ENCODE peak calls at places on chromosomes 13 and 19, in six cellular contexts. K is neural progenitor cell; E is endodermal cell; X is CD4-positive, alpha-beta T cell; L is tibial nerve; Y is tibial artery. S is an unnamed sample.

GRCh38 chr19:58581227-58582141 is 8.3 kb upstream of the MZF1 start:
- DNase-seq in E (peak), L (peak), K (peak), Y (peak), X (peak), S (peak)

GRCh38 chr13:50636007-50636704 is 207.3 kb downstream of the DLEU7 start:
- DNase-seq in E (peak), K (peak), L (no peak), X (no peak), Y (no peak), S (no peak)

GRCh38 chr19:30090963-30091362 is 148.9 kb downstream of the URI1 start:
- DNase-seq in X (no peak), Y (no peak), E (no peak), K (no peak), L (no peak), S (no peak)

GRCh38 chr13:107375701-107376350 is 807.9 kb upstream of the ARGLU1 start:
- DNase-seq in Y (no peak), E (no peak), X (no peak), K (no peak), L (no peak), S (no peak)

GRCh38 chr13:75489502-75490263 is 7.7 kb upstream of the TBC1D4 start:
- DNase-seq in E (no peak), L (no peak), K (no peak), Y (no peak), X (no peak), S (no peak)

GRCh38 chr13:37058801-37059135 is 720 bp downstream of the SUPT20H start:
- DNase-seq in E (no peak), X (peak), L (no peak), K (peak), Y (no peak), S (peak)

GRCh38 chr13:26468203-26468602 is 89.3 kb upstream of the WASF3 start:
- DNase-seq in L (no peak), Y (no peak), K (peak), E (peak), X (no peak), S (no peak)

GRCh38 chr13:28558126-28558525 is 63.2 kb upstream of the FLT1 start:
- DNase-seq in E (no peak), Y (no peak), K (no peak), L (no peak), X (no peak), S (no peak)

GRCh38 chr19:610071-610800 is 20.6 kb downstream of the HCN2 start:
- DNase-seq in Y (no peak), K (no peak), E (no peak), X (peak), L (no peak), S (peak)

GRCh38 chr13:50898338-50898737 is 11.3 kb upstream of the RNASEH2B start:
- DNase-seq in Y (no peak), K (no peak), L (no peak), E (no peak), X (no peak), S (no peak)

GRCh38 chr19:38544569-38545315 is 73.0 kb downstream of the MAP4K1 start:
- DNase-seq in K (peak), L (no peak), E (no peak), Y (no peak), X (no peak), S (peak)

GRCh38 chr13:25901460-25902376 is 150.1 kb downstream of the SHISA2 start:
- DNase-seq in L (no peak), X (no peak), E (no peak), Y (no peak), K (no peak), S (peak)

GRCh38 chr13:114044486-114044885 is 70.6 kb upstream of the C13orf46 start:
- DNase-seq in K (no peak), Y (no peak), L (no peak), X (no peak), E (no peak), S (peak)

GRCh38 chr19:16726916-16727315 is 7.3 kb downstream of the NWD1 start:
- DNase-seq in E (no peak), X (no peak), K (no peak), L (no peak), Y (no peak), S (no peak)

GRCh38 chr13:100213576-100213975 is 124.7 kb downstream of the PCCA start:
- DNase-seq in K (no peak), X (no peak), L (no peak), E (no peak), Y (no peak), S (no peak)

GRCh38 chr19:55188620-55189019 is 8.5 kb upstream of the SYT5 start:
- DNase-seq in X (no peak), L (no peak), E (no peak), Y (no peak), K (no peak), S (no peak)

GRCh38 chr19:31511696-31512095 is 162.5 kb upstream of the TSHZ3 start:
- DNase-seq in K (no peak), Y (no peak), X (no peak), L (no peak), E (no peak), S (no peak)

GRCh38 chr19:54017266-54017665 is 25.8 kb downstream of the CACNG6 start:
- DNase-seq in K (no peak), L (no peak), Y (no peak), E (no peak), X (no peak), S (no peak)

GRCh38 chr13:27168870-27169525 is 2.6 kb downstream of the USP12 start:
- DNase-seq in E (no peak), K (no peak), Y (no peak), X (no peak), L (no peak), S (no peak)

GRCh38 chr13:64925284-64925683 is 2304.9 kb downstream of the PCDH9 start:
- DNase-seq in E (peak), L (no peak), K (peak), X (no peak), Y (no peak), S (peak)

GRCh38 chr13:24340608-24340955 is 31.2 kb downstream of the C1QTNF9 start:
- DNase-seq in L (no peak), K (no peak), Y (peak), X (no peak), E (no peak), S (no peak)

GRCh38 chr19:18388328-18389094 is 2.6 kb downstream of the GDF15 start:
- DNase-seq in L (peak), Y (peak), K (peak), E (peak), X (peak), S (peak)

GRCh38 chr19:44803442-44804428 is 5.2 kb upstream of the BCAM start:
- DNase-seq in L (no peak), K (no peak), E (no peak), X (no peak), Y (no peak), S (no peak)

GRCh38 chr19:33750587-33751385 is 45.9 kb upstream of the KCTD15 start:
- DNase-seq in X (no peak), E (no peak), Y (no peak), L (no peak), K (no peak), S (no peak)

GRCh38 chr13:88937381-88937780 is 1266.2 kb downstream of the SLITRK5 start:
- DNase-seq in X (no peak), L (no peak), Y (no peak), E (no peak), K (no peak), S (no peak)

GRCh38 chr19:371501-372160 is 27.0 kb upstream of the MIER2 start:
- DNase-seq in E (peak), K (no peak), Y (no peak), L (no peak), X (no peak), S (no peak)

GRCh38 chr19:35320285-35320706 is 8.7 kb upstream of the CD22 start:
- DNase-seq in L (no peak), E (no peak), X (no peak), Y (no peak), K (no peak), S (no peak)

GRCh38 chr13:50448535-50448981 is 394.9 kb downstream of the DLEU7 start:
- DNase-seq in L (no peak), E (no peak), X (no peak), K (no peak), Y (no peak), S (no peak)

GRCh38 chr13:35716644-35717170 is 240.2 kb upstream of the MAB21L1 start:
- DNase-seq in X (no peak), E (no peak), L (no peak), Y (no peak), K (no peak), S (no peak)

GRCh38 chr13:19123502-19123901 is 58.1 kb downstream of the TUBA3C start:
- DNase-seq in E (no peak), K (no peak), X (no peak), L (no peak), Y (no peak), S (no peak)

GRCh38 chr13:108877300-108877699 is 247.9 kb downstream of the MYO16 start:
- DNase-seq in K (no peak), L (no peak), E (no peak), X (no peak), Y (no peak), S (no peak)

GRCh38 chr13:50200988-50201387 is 185.7 kb downstream of the KCNRG start:
- DNase-seq in K (no peak), X (no peak), Y (no peak), E (no peak), L (no peak), S (no peak)

GRCh38 chr19:2574478-2574931 is 98.6 kb downstream of the GADD45B start:
- DNase-seq in E (no peak), K (no peak), X (no peak), Y (peak), L (no peak), S (no peak)

GRCh38 chr19:2574971-2575630 is 99.2 kb downstream of the GADD45B start:
- DNase-seq in Y (peak), X (no peak), E (no peak), L (no peak), K (no peak), S (no peak)

GRCh38 chr19:2577722-2578335 is 101.9 kb downstream of the GADD45B start:
- DNase-seq in Y (peak), X (no peak), E (no peak), L (no peak), K (no peak), S (no peak)

GRCh38 chr19:2573916-2574315 is 98.0 kb downstream of the GADD45B start:
- DNase-seq in K (no peak), E (no peak), X (no peak), Y (peak), L (no peak), S (no peak)

GRCh38 chr19:2575734-2576481 is 100.0 kb downstream of the GADD45B start:
- DNase-seq in X (no peak), K (no peak), E (peak), L (peak), Y (peak), S (no peak)
- H3K27ac ChIP-seq in X (no peak), K (no peak), E (no peak), L (peak), Y (peak), S (no peak)

GRCh38 chr19:49487277-49488045 is at the start of gene RPL13A:
- DNase-seq in Y (peak), X (peak), E (peak), L (peak), K (peak), S (peak)
- TF ChIP-seq CTCF in Y (no peak), X (no peak), E (no peak), L (no peak), K (no peak), S (no peak)

DNA sequence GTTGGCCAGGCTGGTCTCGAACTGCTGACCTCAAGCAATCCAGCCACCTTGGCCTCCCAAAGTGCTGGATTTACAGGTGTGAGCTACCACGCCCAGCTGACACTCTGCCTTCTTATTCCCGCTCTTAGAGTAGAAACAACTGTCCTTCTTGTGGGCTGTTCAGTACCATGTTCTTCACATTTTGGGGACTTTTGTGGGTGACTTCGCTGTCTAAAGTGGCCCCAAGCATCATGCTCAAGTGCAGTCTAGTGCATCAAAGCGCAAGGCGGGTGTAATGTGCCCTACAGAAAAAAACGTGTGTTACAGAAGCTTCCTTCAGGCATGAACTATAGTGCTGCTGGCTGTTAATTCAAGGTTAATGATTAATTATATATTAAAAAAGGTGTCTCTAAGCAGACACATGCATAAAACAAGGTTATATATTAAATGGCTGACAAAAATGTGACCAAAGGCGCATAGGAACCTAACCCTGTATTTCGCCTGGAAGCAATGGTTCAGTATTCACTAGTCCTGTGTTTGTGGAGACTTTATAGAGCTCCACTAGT is 38.3 kb downstream of the ABCC4 start:
- DNase-seq in K (no peak), L (no peak), Y (no peak), E (no peak), X (no peak), S (no peak)
- H3K27ac ChIP-seq in K (no peak), L (no peak), Y (no peak), E (no peak), X (no peak), S (no peak)

DNA sequence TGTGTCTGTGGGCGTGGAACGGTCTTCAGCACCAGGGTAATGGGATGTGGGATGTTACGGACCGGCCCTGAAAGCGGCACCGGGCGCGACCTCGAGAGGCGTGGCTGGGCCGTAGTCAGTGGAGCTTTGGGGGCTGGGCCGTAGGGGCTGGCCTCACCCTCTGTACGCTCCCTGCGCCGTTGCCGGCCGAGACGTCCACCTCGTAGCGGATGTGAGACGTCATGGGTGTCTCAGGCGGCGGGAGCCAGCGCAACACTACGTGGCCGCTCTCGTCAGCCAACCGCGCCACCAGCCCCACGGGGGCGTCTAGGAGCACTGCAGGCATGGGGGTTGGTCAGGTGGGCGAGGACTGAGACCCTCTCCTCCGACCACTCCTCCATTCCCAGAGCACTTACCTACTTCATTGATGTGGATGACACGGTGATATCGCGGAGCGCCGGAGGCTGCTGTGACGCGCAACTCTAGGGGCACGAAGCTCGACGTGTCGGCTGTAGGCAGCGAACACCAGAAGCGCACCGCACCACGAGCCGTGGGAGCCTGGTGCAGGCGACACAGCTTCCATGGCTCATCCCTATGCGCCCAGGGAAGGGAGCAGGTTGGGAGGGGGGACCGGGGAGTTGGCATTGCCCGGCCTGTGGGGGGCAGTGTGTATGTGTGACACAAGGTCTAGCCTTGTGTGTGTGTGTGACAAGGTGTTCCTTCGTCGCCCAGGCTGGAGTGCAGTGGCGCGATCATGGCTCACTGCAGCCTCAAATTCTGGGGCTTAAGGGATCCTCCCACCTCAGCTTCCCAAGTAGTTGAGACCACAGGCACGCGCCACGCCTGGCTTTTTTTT is 2.4 kb downstream of the EPOR start:
- DNase-seq in K (peak), X (peak), Y (peak), E (peak), L (no peak), S (no peak)
- TF ChIP-seq CTCF in K (peak), X (no peak), Y (no peak), E (peak), L (peak), S (peak)

DNA sequence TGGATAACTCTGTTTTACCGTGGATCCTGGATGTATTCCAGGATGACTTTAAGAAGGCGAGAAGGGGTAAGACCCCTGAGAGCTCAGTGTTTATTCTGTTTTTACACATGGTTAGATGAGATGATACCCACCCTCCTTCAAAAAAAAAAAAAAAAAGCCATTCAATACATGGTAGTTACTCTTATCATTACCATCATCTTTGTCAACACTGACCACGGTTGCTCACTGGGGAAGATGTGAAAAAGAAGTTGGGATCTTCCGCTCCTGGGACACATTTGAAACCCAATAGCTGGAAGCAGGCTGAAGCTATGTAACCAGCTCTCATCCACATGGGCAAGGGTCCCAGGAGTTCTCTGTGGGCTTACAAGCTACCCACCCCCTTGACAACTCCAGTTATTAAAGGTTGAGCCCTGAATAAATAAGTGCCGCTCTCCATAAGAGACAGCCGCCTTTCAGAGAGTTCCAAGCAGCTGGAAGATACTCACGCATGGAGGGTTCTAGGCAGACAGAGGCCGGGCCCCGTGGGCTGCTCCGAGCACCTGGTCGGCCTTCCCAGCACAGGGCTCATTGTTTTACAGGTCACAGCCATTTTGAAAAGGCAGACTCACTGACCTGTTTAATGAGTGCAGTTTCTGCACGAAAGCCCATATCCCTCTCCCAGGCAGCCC is 22.8 kb downstream of the SERP2 start:
- DNase-seq in X (no peak), L (no peak), Y (no peak), E (no peak), K (no peak), S (no peak)
- H3K27ac ChIP-seq in X (no peak), L (peak), Y (no peak), E (peak), K (peak), S (no peak)

GRCh38 chr19:41861098-41861768 is 1.2 kb downstream of the RPS19 start:
- DNase-seq in K (no peak), X (no peak), Y (no peak), L (no peak), E (no peak), S (no peak)

GRCh38 chr19:41859213-41859617 is 840 bp upstream of the RPS19 start:
- DNase-seq in X (no peak), K (no peak), Y (no peak), L (no peak), E (no peak), S (no peak)

GRCh38 chr19:41861846-41862245 is 1.8 kb downstream of the RPS19 start:
- DNase-seq in L (no peak), X (no peak), Y (no peak), E (no peak), K (no peak), S (no peak)

GRCh38 chr19:41860419-41861097 is 503 bp downstream of the RPS19 start:
- DNase-seq in Y (no peak), L (no peak), K (peak), E (peak), X (no peak), S (peak)

GRCh38 chr19:41859618-41860418 is at the start of gene RPS19:
- DNase-seq in E (peak), K (peak), L (peak), Y (peak), X (peak), S (peak)
- TF ChIP-seq CTCF in E (peak), K (peak), L (peak), Y (peak), X (peak), S (peak)

GRCh38 chr13:94583926-94584325 is 12.0 kb downstream of the TGDS start:
- DNase-seq in L (no peak), Y (no peak), E (no peak), X (no peak), K (no peak), S (no peak)
- H3K27ac ChIP-seq in L (no peak), Y (no peak), E (no peak), X (no peak), K (no peak), S (no peak)

S was measured in DND-41.